ENCODE peak calls at places on chromosome 21, in nine cellular contexts. U is AG09319, R is AG04450, J is cardiac muscle cell, F is kidney epithelial cell, Z is H1, D is nephron progenitor cell, X is endothelial cell of umbilical vein, V is GM20000. L is an unnamed sample.

GRCh38 chr21:22743085-22743484 is 1744.9 kb downstream of the NCAM2 start:
- DNase-seq in U (no peak), R (no peak), J (no peak), F (no peak), Z (no peak), D (no peak), X (no peak), V (no peak), L (no peak)

GRCh38 chr21:17829472-17829871 is 10.3 kb upstream of the C21orf91 start:
- DNase-seq in U (no peak), R (peak; percentile 27), J (peak; percentile 1), F (no peak), Z (no peak), D (no peak), X (no peak), V (no peak), L (no peak)

GRCh38 chr21:15227919-15228318 is 163.1 kb upstream of the NRIP1 start:
- DNase-seq in U (no peak), R (no peak), J (no peak), F (no peak), Z (no peak), D (no peak), X (no peak), V (no peak), L (no peak)

GRCh38 chr21:44053567-44053966 is 41.5 kb downstream of the TRAPPC10 start:
- DNase-seq in U (no peak), R (no peak), J (no peak), F (no peak), Z (no peak), D (no peak), X (no peak), V (no peak), L (no peak)

GRCh38 chr21:43645414-43645891 is 13.8 kb downstream of the HSF2BP start:
- DNase-seq in U (no peak), R (peak; percentile 42), J (peak; percentile 89), F (no peak), Z (no peak), D (peak; percentile 26), X (peak; percentile 84), V (peak; percentile 59), L (no peak)

GRCh38 chr21:33392586-33392985 is 10.6 kb upstream of the IFNGR2 start:
- DNase-seq in U (no peak), R (no peak), J (no peak), F (no peak), Z (no peak), D (no peak), X (no peak), V (no peak), L (no peak)

GRCh38 chr21:31878831-31879230 is 6.0 kb downstream of the HUNK start:
- DNase-seq in U (no peak), R (no peak), J (no peak), F (no peak), Z (no peak), D (no peak), X (no peak), V (no peak), L (no peak)

GRCh38 chr21:43717967-43718871 is 710 bp upstream of the PDXK start:
- DNase-seq in U (no peak), R (no peak), J (no peak), F (no peak), Z (no peak), D (peak; percentile 42), X (no peak), V (no peak), L (no peak)

GRCh38 chr21:33924766-33925100 is 9.1 kb upstream of the ATP5PO start:
- DNase-seq in U (no peak), R (no peak), J (no peak), F (no peak), Z (no peak), D (no peak), X (no peak), V (no peak), L (no peak)

GRCh38 chr21:35400233-35400939 is 351.3 kb upstream of the RUNX1 start:
- DNase-seq in U (peak; percentile 30), R (peak; percentile 11), J (peak; percentile 81), F (peak; percentile 45), Z (no peak), D (no peak), X (peak; percentile 73), V (peak; percentile 66), L (no peak)

GRCh38 chr21:34363733-34364132 is at the start of gene KCNE2:
- DNase-seq in U (no peak), R (no peak), J (no peak), F (no peak), Z (peak; percentile 26), D (no peak), X (no peak), V (no peak), L (peak; percentile 53)

DNA sequence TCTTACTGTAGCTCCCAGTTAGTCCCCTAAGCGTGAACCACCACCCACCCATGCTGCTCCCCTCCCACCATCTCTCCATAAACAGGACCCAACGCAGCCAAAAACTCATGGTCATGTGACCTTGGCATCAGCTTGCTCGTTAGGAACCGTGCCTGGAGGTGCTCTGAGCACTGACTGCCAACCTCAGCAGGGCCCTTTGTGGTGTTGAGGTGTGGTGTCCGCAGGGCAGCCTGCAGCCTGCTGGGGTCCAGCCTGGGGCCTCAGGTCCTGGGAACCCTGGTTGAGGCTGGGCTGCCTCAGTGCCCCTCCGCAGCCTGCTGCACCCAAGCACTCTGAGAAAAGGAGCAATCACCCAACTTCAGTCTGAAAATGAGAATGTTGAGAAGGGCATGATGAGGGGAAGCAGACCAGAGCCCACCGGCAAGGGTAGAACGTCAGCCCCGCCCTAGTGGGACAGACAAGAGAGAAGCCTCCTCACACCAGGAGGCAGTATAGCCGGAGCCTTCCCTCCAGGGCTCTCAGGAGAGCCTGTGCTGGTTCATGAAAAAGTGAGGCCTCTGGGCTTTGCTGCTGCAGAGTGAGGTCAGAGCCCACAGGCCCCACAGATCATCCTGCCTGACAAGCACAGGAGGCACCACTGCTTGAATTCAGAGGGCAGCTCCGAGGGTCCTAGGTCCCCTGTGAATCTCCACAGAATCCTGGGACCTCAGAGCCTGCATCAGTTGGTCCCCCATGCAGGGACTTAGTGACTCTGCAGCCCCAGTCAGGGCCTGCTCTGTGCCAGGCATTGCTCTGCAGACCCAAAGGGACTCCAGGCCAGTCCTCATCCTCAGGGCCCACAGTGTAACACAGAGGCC is 4.9 kb upstream of the COL6A2 start:
- DNase-seq in U (no peak), R (no peak), J (no peak), F (no peak), Z (no peak), D (no peak), X (no peak), V (no peak), L (peak; percentile 79)
- TF ChIP-seq CTCF in U (no peak), R (peak; percentile 34), J (no peak), F (no peak), Z (no peak), D (no peak), X (no peak), V (no peak), L (no peak)

DNA sequence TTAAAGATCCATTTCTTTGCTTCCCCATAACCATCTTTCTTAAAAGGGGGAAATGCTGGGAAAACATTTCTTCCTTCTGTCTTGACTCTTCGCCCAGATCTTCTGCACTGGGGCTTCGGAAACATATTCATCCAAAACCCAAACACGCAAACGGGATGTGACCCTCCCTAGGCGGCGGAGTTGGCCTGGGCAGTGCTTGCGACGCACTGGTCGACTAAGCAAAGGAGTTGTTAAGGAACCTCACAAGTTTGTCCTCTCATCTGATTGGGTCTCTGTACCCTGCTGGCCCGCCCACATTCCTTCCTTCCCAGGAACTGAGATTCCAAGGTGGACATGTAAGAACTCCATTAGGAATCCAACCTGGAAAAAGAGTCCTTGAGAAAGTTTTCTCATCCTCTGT is 2.5 kb downstream of the ADAMTS5 start:
- DNase-seq in U (no peak), R (no peak), J (peak; percentile 42), F (peak; percentile 70), Z (no peak), D (no peak), X (no peak), V (no peak), L (no peak)
- TF ChIP-seq CTCF in U (no peak), R (no peak), J (no peak), F (no peak), Z (no peak), D (no peak), X (no peak), V (no peak), L (no peak)

GRCh38 chr21:42276076-42276475 is 39.1 kb downstream of the TFF3 start:
- DNase-seq in U (no peak), R (no peak), J (no peak), F (no peak), Z (no peak), D (peak; percentile 36), X (no peak), V (no peak), L (no peak)

GRCh38 chr21:42278750-42279149 is 36.5 kb downstream of the TFF3 start:
- DNase-seq in U (no peak), R (no peak), J (no peak), F (no peak), Z (no peak), D (no peak), X (no peak), V (no peak), L (no peak)

GRCh38 chr21:42279341-42279871 is 35.8 kb downstream of the TFF3 start:
- DNase-seq in U (no peak), R (no peak), J (no peak), F (no peak), Z (no peak), D (no peak), X (no peak), V (no peak), L (no peak)

GRCh38 chr21:42277593-42277992 is 37.6 kb downstream of the TFF3 start:
- DNase-seq in U (no peak), R (no peak), J (no peak), F (no peak), Z (no peak), D (no peak), X (peak; percentile 77), V (no peak), L (no peak)

DNA sequence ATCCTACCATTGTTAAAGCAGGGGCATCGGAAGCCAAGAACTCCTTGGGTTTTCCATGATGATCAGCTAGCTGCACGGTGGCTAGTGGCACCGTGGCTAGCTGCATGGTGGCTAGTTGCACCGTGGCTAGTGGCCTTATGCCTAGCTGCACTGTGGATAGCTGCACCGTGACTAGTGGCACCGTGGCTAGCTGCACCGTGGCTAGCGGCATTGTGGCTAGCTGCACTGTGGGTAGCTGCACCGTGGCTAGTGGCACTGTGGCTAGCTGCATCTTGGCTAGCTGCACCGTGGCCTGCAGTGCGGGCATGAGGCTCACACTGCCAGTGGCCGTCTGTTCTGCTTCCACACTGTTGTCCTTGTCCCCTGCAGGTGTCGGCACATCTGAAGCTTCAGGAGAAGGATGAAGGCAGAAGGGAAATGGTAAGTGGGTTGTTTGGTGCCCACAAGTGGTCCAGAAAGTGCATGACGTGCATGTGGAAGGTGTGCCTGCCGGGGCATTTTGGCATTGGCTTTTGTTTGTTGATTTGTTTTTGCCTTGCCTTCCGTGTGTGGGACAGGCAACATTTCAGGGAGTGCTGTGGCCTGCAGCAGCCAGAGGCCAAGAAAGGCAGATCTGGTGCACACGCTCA is 38.6 kb downstream of the TFF3 start:
- DNase-seq in U (no peak), R (no peak), J (no peak), F (no peak), Z (no peak), D (no peak), X (no peak), V (no peak), L (no peak)
- TF ChIP-seq CTCF in U (no peak), R (no peak), J (peak; percentile 8), F (no peak), Z (no peak), D (no peak), X (peak; percentile 17), V (no peak), L (peak; percentile 37)

GRCh38 chr21:45270306-45270821 is 17.3 kb downstream of the POFUT2 start:
- DNase-seq in U (no peak), R (no peak), J (no peak), F (no peak), Z (no peak), D (no peak), X (no peak), V (no peak), L (no peak)
- TF ChIP-seq CTCF in U (peak; percentile 10), R (no peak), J (peak; percentile 18), F (peak; percentile 9), Z (peak; percentile 69), D (no peak), X (peak; percentile 23), V (peak; percentile 6), L (peak; percentile 26)

L was measured in osteocyte.